ENCODE peak calls at places on chromosomes 7 and 10, in seven cellular contexts. One of them, this sample, is unnamed.

GRCh38 chr7:5872326-5872725 is 8.3 kb upstream of the OCM start:
- DNase-seq in MCF 10A: no peak
- DNase-seq in mucosa of descending colon: no peak
- DNase-seq in PC-3: no peak
- DNase-seq in fibroblast of lung: peak
- DNase-seq in heart right ventricle: no peak
- DNase-seq in RWPE1: no peak
- DNase-seq in this sample: no peak

GRCh38 chr7:102914585-102914984 is 1.8 kb downstream of the LRRC17 start:
- DNase-seq in MCF 10A: no peak
- DNase-seq in mucosa of descending colon: no peak
- DNase-seq in PC-3: no peak
- DNase-seq in fibroblast of lung: peak
- DNase-seq in heart right ventricle: peak
- DNase-seq in RWPE1: no peak
- DNase-seq in this sample: no peak

GRCh38 chr7:2710256-2710655 is 22.3 kb downstream of the AMZ1 start:
- DNase-seq in MCF 10A: no peak
- DNase-seq in mucosa of descending colon: no peak
- DNase-seq in PC-3: no peak
- DNase-seq in fibroblast of lung: no peak
- DNase-seq in heart right ventricle: no peak
- DNase-seq in RWPE1: no peak
- DNase-seq in this sample: peak

GRCh38 chr10:22437620-22438588 is 92.6 kb downstream of the SPAG6 start:
- DNase-seq in MCF 10A: no peak
- DNase-seq in mucosa of descending colon: no peak
- DNase-seq in PC-3: peak
- DNase-seq in fibroblast of lung: peak
- DNase-seq in heart right ventricle: peak
- DNase-seq in RWPE1: peak
- DNase-seq in this sample: peak

GRCh38 chr10:71708301-71708703 is 11.3 kb downstream of the C10orf105 start:
- DNase-seq in MCF 10A: peak
- DNase-seq in mucosa of descending colon: peak
- DNase-seq in PC-3: peak
- DNase-seq in fibroblast of lung: peak
- DNase-seq in heart right ventricle: peak
- DNase-seq in RWPE1: peak
- DNase-seq in this sample: peak

GRCh38 chr7:148540041-148540738 is 50.4 kb upstream of the C7orf33 start:
- DNase-seq in MCF 10A: peak
- DNase-seq in mucosa of descending colon: peak
- DNase-seq in PC-3: peak
- DNase-seq in fibroblast of lung: peak
- DNase-seq in heart right ventricle: peak
- DNase-seq in RWPE1: peak
- DNase-seq in this sample: no peak

GRCh38 chr7:24328050-24328449 is 44.1 kb downstream of the NPY start:
- DNase-seq in MCF 10A: peak
- DNase-seq in mucosa of descending colon: no peak
- DNase-seq in PC-3: peak
- DNase-seq in fibroblast of lung: no peak
- DNase-seq in heart right ventricle: no peak
- DNase-seq in RWPE1: no peak
- DNase-seq in this sample: no peak

GRCh38 chr7:45203947-45204445 is 46.4 kb downstream of the RAMP3 start:
- DNase-seq in MCF 10A: peak
- DNase-seq in mucosa of descending colon: no peak
- DNase-seq in PC-3: no peak
- DNase-seq in fibroblast of lung: peak
- DNase-seq in heart right ventricle: no peak
- DNase-seq in RWPE1: peak
- DNase-seq in this sample: peak

GRCh38 chr7:143973870-143974446 is 19.3 kb downstream of the OR2F1 start:
- DNase-seq in MCF 10A: no peak
- DNase-seq in mucosa of descending colon: no peak
- DNase-seq in PC-3: no peak
- DNase-seq in fibroblast of lung: no peak
- DNase-seq in heart right ventricle: no peak
- DNase-seq in RWPE1: no peak
- DNase-seq in this sample: no peak

GRCh38 chr10:79066460-79067240 is 2.1 kb upstream of the ZMIZ1 start:
- DNase-seq in MCF 10A: peak
- DNase-seq in mucosa of descending colon: peak
- DNase-seq in PC-3: peak
- DNase-seq in fibroblast of lung: no peak
- DNase-seq in heart right ventricle: no peak
- DNase-seq in RWPE1: no peak
- DNase-seq in this sample: peak

GRCh38 chr10:102240467-102241036 is 760 bp downstream of the PITX3 start:
- DNase-seq in MCF 10A: no peak
- DNase-seq in mucosa of descending colon: peak
- DNase-seq in PC-3: no peak
- DNase-seq in fibroblast of lung: no peak
- DNase-seq in heart right ventricle: no peak
- DNase-seq in RWPE1: no peak
- DNase-seq in this sample: no peak

GRCh38 chr10:131846224-131847101 is 54.3 kb upstream of the PPP2R2D start:
- DNase-seq in MCF 10A: no peak
- DNase-seq in mucosa of descending colon: no peak
- DNase-seq in PC-3: no peak
- DNase-seq in fibroblast of lung: no peak
- DNase-seq in heart right ventricle: no peak
- DNase-seq in RWPE1: no peak
- DNase-seq in this sample: no peak

GRCh38 chr7:280461-280860 is 9.5 kb upstream of the FOXL3 start:
- DNase-seq in MCF 10A: no peak
- DNase-seq in mucosa of descending colon: peak
- DNase-seq in PC-3: no peak
- DNase-seq in fibroblast of lung: no peak
- DNase-seq in heart right ventricle: no peak
- DNase-seq in RWPE1: no peak
- DNase-seq in this sample: no peak

GRCh38 chr7:36506820-36507219 is 117.2 kb downstream of the ANLN start:
- DNase-seq in MCF 10A: peak
- DNase-seq in mucosa of descending colon: no peak
- DNase-seq in PC-3: peak
- DNase-seq in fibroblast of lung: peak
- DNase-seq in heart right ventricle: no peak
- DNase-seq in RWPE1: peak
- DNase-seq in this sample: no peak

GRCh38 chr7:116324582-116324981 is 114.2 kb downstream of the TES start:
- DNase-seq in MCF 10A: no peak
- DNase-seq in mucosa of descending colon: no peak
- DNase-seq in PC-3: no peak
- DNase-seq in fibroblast of lung: no peak
- DNase-seq in heart right ventricle: no peak
- DNase-seq in RWPE1: no peak
- DNase-seq in this sample: no peak

GRCh38 chr10:64261092-64261491 is 739.9 kb downstream of the REEP3 start:
- DNase-seq in MCF 10A: no peak
- DNase-seq in mucosa of descending colon: no peak
- DNase-seq in PC-3: no peak
- DNase-seq in fibroblast of lung: no peak
- DNase-seq in heart right ventricle: no peak
- DNase-seq in RWPE1: no peak
- DNase-seq in this sample: peak

GRCh38 chr10:91907033-91907594 is 2.2 kb downstream of the FGFBP3 start:
- DNase-seq in MCF 10A: no peak
- DNase-seq in mucosa of descending colon: no peak
- DNase-seq in PC-3: no peak
- DNase-seq in fibroblast of lung: peak
- DNase-seq in heart right ventricle: no peak
- DNase-seq in RWPE1: no peak
- DNase-seq in this sample: no peak

GRCh38 chr10:91907914-91908357 is 1.4 kb downstream of the FGFBP3 start:
- DNase-seq in MCF 10A: no peak
- DNase-seq in mucosa of descending colon: no peak
- DNase-seq in PC-3: no peak
- DNase-seq in fibroblast of lung: peak
- DNase-seq in heart right ventricle: no peak
- DNase-seq in RWPE1: no peak
- DNase-seq in this sample: no peak

GRCh38 chr10:91910467-91910866 is 1.2 kb upstream of the FGFBP3 start:
- DNase-seq in MCF 10A: no peak
- DNase-seq in mucosa of descending colon: no peak
- DNase-seq in PC-3: no peak
- DNase-seq in fibroblast of lung: no peak
- DNase-seq in heart right ventricle: no peak
- DNase-seq in RWPE1: no peak
- DNase-seq in this sample: no peak

GRCh38 chr10:91908358-91909177 is 718 bp downstream of the FGFBP3 start:
- DNase-seq in MCF 10A: peak
- DNase-seq in mucosa of descending colon: peak
- DNase-seq in PC-3: peak
- DNase-seq in fibroblast of lung: peak
- DNase-seq in heart right ventricle: peak
- DNase-seq in RWPE1: peak
- DNase-seq in this sample: peak

DNA sequence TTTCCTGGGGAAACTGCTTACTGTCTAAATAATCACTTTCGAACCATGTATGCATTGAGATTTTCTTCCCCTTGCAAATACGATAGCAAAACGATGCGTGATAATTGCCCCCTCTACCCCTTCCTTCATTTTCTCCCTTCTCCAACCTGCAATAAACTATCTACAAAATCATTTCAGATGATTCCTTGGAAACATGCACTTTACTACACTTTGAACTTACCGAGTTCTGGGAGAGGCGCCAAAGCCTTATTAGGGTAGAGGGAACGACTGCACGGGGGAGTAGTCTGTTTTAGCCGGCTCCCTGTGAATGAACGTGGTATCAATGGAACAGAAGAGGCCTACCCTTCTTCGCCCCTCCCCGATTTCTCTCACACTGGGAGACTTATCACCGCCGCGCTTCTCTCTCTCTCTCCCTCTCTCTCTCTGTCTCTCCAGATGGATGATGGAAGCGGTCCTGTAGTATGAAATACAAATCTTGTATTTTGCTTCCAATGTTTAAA is at the start of gene FGFBP3:
- DNase-seq in MCF 10A: peak
- DNase-seq in mucosa of descending colon: no peak
- DNase-seq in PC-3: peak
- DNase-seq in fibroblast of lung: peak
- DNase-seq in heart right ventricle: peak
- DNase-seq in RWPE1: peak
- DNase-seq in this sample: peak
- TF ChIP-seq CTCF in MCF 10A: no peak
- TF ChIP-seq CTCF in mucosa of descending colon: no peak
- TF ChIP-seq CTCF in PC-3: no peak
- TF ChIP-seq CTCF in fibroblast of lung: no peak
- TF ChIP-seq CTCF in heart right ventricle: no peak
- TF ChIP-seq CTCF in RWPE1: no peak
- TF ChIP-seq CTCF in this sample: no peak

GRCh38 chr10:89491932-89492331 is 43.5 kb downstream of the SLC16A12 start:
- DNase-seq in MCF 10A: no peak
- DNase-seq in mucosa of descending colon: no peak
- DNase-seq in PC-3: no peak
- DNase-seq in fibroblast of lung: no peak
- DNase-seq in heart right ventricle: no peak
- DNase-seq in RWPE1: no peak
- DNase-seq in this sample: no peak

GRCh38 chr10:89494615-89495014 is 40.8 kb downstream of the SLC16A12 start:
- DNase-seq in MCF 10A: no peak
- DNase-seq in mucosa of descending colon: no peak
- DNase-seq in PC-3: no peak
- DNase-seq in fibroblast of lung: no peak
- DNase-seq in heart right ventricle: no peak
- DNase-seq in RWPE1: no peak
- DNase-seq in this sample: no peak

GRCh38 chr10:89494068-89494467 is 41.3 kb downstream of the SLC16A12 start:
- DNase-seq in MCF 10A: no peak
- DNase-seq in mucosa of descending colon: no peak
- DNase-seq in PC-3: no peak
- DNase-seq in fibroblast of lung: no peak
- DNase-seq in heart right ventricle: no peak
- DNase-seq in RWPE1: no peak
- DNase-seq in this sample: no peak

DNA sequence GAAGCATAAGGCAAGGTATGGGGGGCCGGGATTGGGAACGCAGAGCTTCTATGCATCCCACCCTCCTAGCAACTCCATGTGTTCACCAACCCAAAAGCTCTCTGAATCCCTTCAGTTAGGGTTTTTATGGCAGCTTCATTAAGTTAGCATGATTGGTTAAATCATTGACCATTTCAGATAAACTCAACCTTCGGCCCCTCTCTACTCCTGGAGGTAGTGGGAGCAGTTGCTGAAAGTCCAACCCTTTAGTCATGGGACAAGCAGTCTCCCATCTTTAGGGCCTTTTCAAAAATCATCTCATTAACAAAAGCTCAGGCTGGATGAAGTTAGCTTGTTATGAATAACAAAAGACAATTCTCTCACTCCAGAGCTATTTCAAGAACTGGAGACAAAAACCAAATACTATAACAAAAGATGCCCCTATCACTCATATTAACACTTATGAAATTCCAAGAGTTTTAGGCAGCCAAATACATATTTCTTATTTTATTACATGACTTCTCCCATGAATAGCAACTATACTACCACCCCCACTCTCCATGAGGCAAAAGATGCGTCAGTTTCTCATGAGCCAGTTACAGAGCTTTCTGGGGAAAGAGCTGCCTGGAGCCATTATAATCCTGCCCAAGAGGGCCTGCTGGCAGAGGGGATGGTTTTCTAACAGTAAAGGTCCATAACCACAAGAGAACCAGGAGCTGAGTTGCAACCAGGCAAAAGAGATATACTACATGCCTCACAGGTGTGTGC is 44.6 kb downstream of the SLC16A12 start:
- DNase-seq in MCF 10A: no peak
- DNase-seq in mucosa of descending colon: no peak
- DNase-seq in PC-3: no peak
- DNase-seq in fibroblast of lung: no peak
- DNase-seq in heart right ventricle: no peak
- DNase-seq in RWPE1: no peak
- DNase-seq in this sample: no peak
- TF ChIP-seq CTCF in MCF 10A: no peak
- TF ChIP-seq CTCF in mucosa of descending colon: no peak
- TF ChIP-seq CTCF in PC-3: no peak
- TF ChIP-seq CTCF in fibroblast of lung: no peak
- TF ChIP-seq CTCF in heart right ventricle: no peak
- TF ChIP-seq CTCF in RWPE1: no peak
- TF ChIP-seq CTCF in this sample: no peak

DNA sequence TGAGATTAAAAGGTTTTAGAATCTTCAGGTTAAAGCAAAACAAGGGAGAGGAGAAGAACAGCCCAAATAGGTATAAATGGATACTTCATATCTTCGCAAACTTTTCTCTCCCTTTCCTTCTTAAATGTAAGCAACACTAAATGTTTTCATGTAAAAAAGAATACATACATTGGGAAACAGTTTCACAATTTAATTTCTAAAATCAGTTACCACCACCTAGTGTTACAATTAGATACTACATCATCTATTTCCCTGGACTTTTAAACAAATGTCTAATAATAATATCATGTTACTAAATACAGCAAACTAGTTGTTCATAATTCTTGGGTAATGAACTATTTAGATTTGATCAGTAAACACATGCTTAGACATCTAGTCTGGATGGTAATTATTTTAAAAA is 35.8 kb downstream of the MINDY3 start:
- DNase-seq in MCF 10A: peak
- DNase-seq in mucosa of descending colon: no peak
- DNase-seq in PC-3: peak
- DNase-seq in fibroblast of lung: peak
- DNase-seq in heart right ventricle: no peak
- DNase-seq in RWPE1: no peak
- DNase-seq in this sample: no peak
- TF ChIP-seq CTCF in MCF 10A: peak
- TF ChIP-seq CTCF in mucosa of descending colon: no peak
- TF ChIP-seq CTCF in PC-3: peak
- TF ChIP-seq CTCF in fibroblast of lung: peak
- TF ChIP-seq CTCF in heart right ventricle: peak
- TF ChIP-seq CTCF in RWPE1: peak
- TF ChIP-seq CTCF in this sample: no peak

GRCh38 chr7:151272410-151272809 is 23.9 kb upstream of the SMARCD3 start:
- DNase-seq in MCF 10A: no peak
- DNase-seq in mucosa of descending colon: no peak
- DNase-seq in PC-3: no peak
- DNase-seq in fibroblast of lung: no peak
- DNase-seq in heart right ventricle: no peak
- DNase-seq in RWPE1: no peak
- DNase-seq in this sample: no peak
- TF ChIP-seq CTCF in MCF 10A: no peak
- TF ChIP-seq CTCF in mucosa of descending colon: no peak
- TF ChIP-seq CTCF in PC-3: no peak
- TF ChIP-seq CTCF in fibroblast of lung: peak
- TF ChIP-seq CTCF in heart right ventricle: no peak
- TF ChIP-seq CTCF in RWPE1: no peak
- TF ChIP-seq CTCF in this sample: no peak